ENCODE peak calls at places on chromosomes 12 and 14, in ten cellular contexts. J, M, S, P, R, D, C, F, L and Y are unnamed samples.
A peak's percentile ranks its signal among the peaks of the same experiment; 100 is the strongest.

GRCh38 chr14:65069874-65070709 is 32.2 kb downstream of the MAX start:
- DNase-seq in R (peak; percentile 50), M (peak; percentile 34), L (peak; percentile 78), P (no peak), C (no peak), S (no peak), F (peak; percentile 81), D (no peak), J (no peak), Y (no peak)

GRCh38 chr14:74947353-74948227 is 7.8 kb downstream of the PGF start:
- DNase-seq in C (no peak), F (no peak), L (peak; percentile 60), J (no peak), S (no peak), D (no peak), R (no peak), P (no peak), M (no peak), Y (no peak)

GRCh38 chr12:63795032-63795687 is 15.5 kb downstream of the RXYLT1 start:
- DNase-seq in C (no peak), J (no peak), L (no peak), R (peak; percentile 31), D (no peak), M (no peak), F (no peak), P (no peak), S (no peak), Y (no peak)

GRCh38 chr12:112514926-112515642 is 96.3 kb downstream of the PTPN11 start:
- DNase-seq in D (peak; percentile 13), S (no peak), R (no peak), M (no peak), F (no peak), J (no peak), L (no peak), P (no peak), C (no peak), Y (no peak)

GRCh38 chr12:4242595-4242994 is 31.0 kb upstream of the CCND2 start:
- DNase-seq in D (no peak), L (no peak), P (no peak), F (no peak), J (no peak), M (no peak), R (no peak), C (no peak), S (no peak), Y (no peak)

GRCh38 chr14:98593361-98593761 is 678.6 kb downstream of the BCL11B start:
- DNase-seq in L (no peak), S (peak; percentile 68), R (no peak), C (no peak), J (no peak), P (no peak), F (no peak), D (no peak), M (no peak), Y (no peak)

GRCh38 chr14:90388437-90388836 is 8.4 kb upstream of the CALM1 start:
- DNase-seq in L (no peak), R (no peak), F (peak; percentile 40), M (peak; percentile 82), C (no peak), S (no peak), P (peak; percentile 75), D (peak; percentile 80), J (no peak), Y (peak; percentile 46)

GRCh38 chr14:99232406-99233214 is 39.4 kb downstream of the BCL11B start:
- DNase-seq in M (no peak), J (no peak), S (no peak), F (no peak), P (no peak), L (no peak), D (no peak), R (peak; percentile 81), C (no peak), Y (no peak)

GRCh38 chr14:54767450-54767849 is 135.2 kb downstream of the GCH1 start:
- DNase-seq in D (no peak), R (no peak), C (no peak), J (no peak), P (no peak), L (no peak), M (no peak), S (no peak), F (no peak), Y (no peak)

GRCh38 chr14:34043627-34044372 is 92.9 kb upstream of the EGLN3 start:
- DNase-seq in R (peak; percentile 97), M (peak; percentile 43), F (no peak), P (no peak), S (no peak), J (peak; percentile 20), D (peak; percentile 77), L (no peak), C (peak; percentile 73), Y (peak; percentile 20)

GRCh38 chr14:76698191-76698590 is 63.1 kb upstream of the VASH1 start:
- DNase-seq in F (no peak), J (no peak), L (no peak), R (no peak), C (no peak), S (no peak), M (no peak), P (no peak), D (no peak), Y (no peak)

GRCh38 chr12:71804505-71804904 is 35.1 kb upstream of the TBC1D15 start:
- DNase-seq in J (no peak), S (no peak), L (no peak), P (no peak), C (no peak), M (no peak), F (no peak), D (no peak), R (no peak), Y (no peak)

GRCh38 chr14:85087201-85087600 is 442.7 kb upstream of the FLRT2 start:
- DNase-seq in S (no peak), P (no peak), J (no peak), R (no peak), D (peak; percentile 37), L (no peak), M (no peak), C (no peak), F (no peak), Y (no peak)

GRCh38 chr12:54941659-54942058 is 42.9 kb downstream of the TESPA1 start:
- DNase-seq in D (no peak), S (no peak), F (no peak), M (no peak), R (no peak), C (no peak), L (no peak), P (no peak), J (no peak), Y (no peak)

GRCh38 chr12:112978163-112979081 is at the start of gene OAS2:
- DNase-seq in R (peak; percentile 96), L (no peak), S (peak; percentile 13), C (peak; percentile 86), M (no peak), F (peak; percentile 80), P (peak; percentile 96), J (peak; percentile 71), D (peak; percentile 71), Y (peak; percentile 77)

GRCh38 chr12:89060133-89060532 is 292.2 kb downstream of the DUSP6 start:
- DNase-seq in L (no peak), M (no peak), D (no peak), S (no peak), J (no peak), R (no peak), C (no peak), F (no peak), P (no peak), Y (peak; percentile 37)

GRCh38 chr12:65756956-65757511 is 67.2 kb upstream of the HMGA2 start:
- DNase-seq in C (peak; percentile 75), S (no peak), M (peak; percentile 20), L (no peak), R (peak; percentile 57), F (no peak), D (no peak), J (no peak), P (peak; percentile 4), Y (no peak)